ENCODE peak calls at places on chromosomes 16 and 17, in four cellular contexts. One of them, this sample, is unnamed.

GRCh38 chr17:82985973-82986372 is 93.4 kb upstream of the METRNL start:
- DNase-seq in WTC11: peak
- DNase-seq in heart right ventricle: no peak
- DNase-seq in neural progenitor cell: peak
- DNase-seq in this sample: no peak

GRCh38 chr17:46815474-46816353 is 2.8 kb downstream of the WNT3 start:
- DNase-seq in WTC11: no peak
- DNase-seq in heart right ventricle: no peak
- DNase-seq in neural progenitor cell: no peak
- DNase-seq in this sample: no peak

GRCh38 chr17:64494121-64494520 is 2.7 kb downstream of the POLG2 start:
- DNase-seq in WTC11: no peak
- DNase-seq in heart right ventricle: no peak
- DNase-seq in neural progenitor cell: no peak
- DNase-seq in this sample: no peak

GRCh38 chr17:66337866-66338472 is 35.6 kb downstream of the PRKCA start:
- DNase-seq in WTC11: no peak
- DNase-seq in heart right ventricle: peak
- DNase-seq in neural progenitor cell: no peak
- DNase-seq in this sample: no peak

GRCh38 chr16:87375426-87376135 is 8.0 kb downstream of the FBXO31 start:
- DNase-seq in WTC11: no peak
- DNase-seq in heart right ventricle: no peak
- DNase-seq in neural progenitor cell: peak
- DNase-seq in this sample: no peak

GRCh38 chr16:69618721-69619120 is 53.0 kb downstream of the NFAT5 start:
- DNase-seq in WTC11: no peak
- DNase-seq in heart right ventricle: no peak
- DNase-seq in neural progenitor cell: no peak
- DNase-seq in this sample: no peak

GRCh38 chr17:69093279-69093789 is 32.6 kb upstream of the ABCA9 start:
- DNase-seq in WTC11: no peak
- DNase-seq in heart right ventricle: no peak
- DNase-seq in neural progenitor cell: no peak
- DNase-seq in this sample: no peak

GRCh38 chr17:81416612-81417011 is 21.4 kb downstream of the BAHCC1 start:
- DNase-seq in WTC11: no peak
- DNase-seq in heart right ventricle: no peak
- DNase-seq in neural progenitor cell: no peak
- DNase-seq in this sample: no peak

GRCh38 chr17:37813753-37814152 is 68.9 kb upstream of the HNF1B start:
- DNase-seq in WTC11: no peak
- DNase-seq in heart right ventricle: no peak
- DNase-seq in neural progenitor cell: no peak
- DNase-seq in this sample: no peak

GRCh38 chr16:69107311-69107962 is 2.0 kb downstream of the HAS3 start:
- DNase-seq in WTC11: peak
- DNase-seq in heart right ventricle: peak
- DNase-seq in neural progenitor cell: peak
- DNase-seq in this sample: peak

GRCh38 chr17:17472333-17472920 is 4.4 kb upstream of the MED9 start:
- DNase-seq in WTC11: no peak
- DNase-seq in heart right ventricle: no peak
- DNase-seq in neural progenitor cell: peak
- DNase-seq in this sample: no peak

GRCh38 chr16:24800586-24800985 is 45.2 kb upstream of the SLC5A11 start:
- DNase-seq in WTC11: no peak
- DNase-seq in heart right ventricle: no peak
- DNase-seq in neural progenitor cell: no peak
- DNase-seq in this sample: no peak

GRCh38 chr17:40978752-40979151 is 5.4 kb downstream of the KRT40 start:
- DNase-seq in WTC11: no peak
- DNase-seq in heart right ventricle: no peak
- DNase-seq in neural progenitor cell: no peak
- DNase-seq in this sample: no peak

GRCh38 chr16:21580807-21581206 is 18.6 kb upstream of the METTL9 start:
- DNase-seq in WTC11: no peak
- DNase-seq in heart right ventricle: no peak
- DNase-seq in neural progenitor cell: no peak
- DNase-seq in this sample: no peak

GRCh38 chr17:29292071-29292991 is 1.6 kb downstream of the NUFIP2 start:
- DNase-seq in WTC11: peak
- DNase-seq in heart right ventricle: peak
- DNase-seq in neural progenitor cell: peak
- DNase-seq in this sample: peak

GRCh38 chr17:39660397-39661043 is 4.6 kb upstream of the TCAP start:
- DNase-seq in WTC11: no peak
- DNase-seq in heart right ventricle: no peak
- DNase-seq in neural progenitor cell: no peak
- DNase-seq in this sample: no peak

GRCh38 chr17:189444-189843 is 8.0 kb upstream of the DOC2B start:
- DNase-seq in WTC11: no peak
- DNase-seq in heart right ventricle: no peak
- DNase-seq in neural progenitor cell: no peak
- DNase-seq in this sample: no peak

GRCh38 chr17:45371414-45372324 is 54.8 kb upstream of the MAP3K14 start:
- DNase-seq in WTC11: peak
- DNase-seq in heart right ventricle: peak
- DNase-seq in neural progenitor cell: peak
- DNase-seq in this sample: peak

GRCh38 chr17:16455997-16456769 is 35.8 kb downstream of the LRRC75A start:
- DNase-seq in WTC11: no peak
- DNase-seq in heart right ventricle: no peak
- DNase-seq in neural progenitor cell: no peak
- DNase-seq in this sample: no peak

GRCh38 chr17:12622726-12623125 is 43.0 kb upstream of the MYOCD start:
- DNase-seq in WTC11: no peak
- DNase-seq in heart right ventricle: no peak
- DNase-seq in neural progenitor cell: no peak
- DNase-seq in this sample: no peak

GRCh38 chr16:14284930-14285541 is 213.9 kb downstream of the MRTFB start:
- DNase-seq in WTC11: peak
- DNase-seq in heart right ventricle: no peak
- DNase-seq in neural progenitor cell: peak
- DNase-seq in this sample: peak

GRCh38 chr16:3780570-3780969 is 63.2 kb upstream of the TRAP1 start:
- DNase-seq in WTC11: no peak
- DNase-seq in heart right ventricle: no peak
- DNase-seq in neural progenitor cell: no peak
- DNase-seq in this sample: no peak

GRCh38 chr17:82468692-82469091 is 10.2 kb downstream of the NARF start:
- DNase-seq in WTC11: no peak
- DNase-seq in heart right ventricle: no peak
- DNase-seq in neural progenitor cell: no peak
- DNase-seq in this sample: no peak

GRCh38 chr17:75557075-75557851 is 30.3 kb upstream of the MYO15B start:
- DNase-seq in WTC11: no peak
- DNase-seq in heart right ventricle: no peak
- DNase-seq in neural progenitor cell: no peak
- DNase-seq in this sample: no peak

GRCh38 chr17:63973930-63974593 is 1.3 kb upstream of the SCN4A start:
- DNase-seq in WTC11: no peak
- DNase-seq in heart right ventricle: no peak
- DNase-seq in neural progenitor cell: no peak
- DNase-seq in this sample: no peak

GRCh38 chr17:50045154-50045553 is 10.8 kb upstream of the ITGA3 start:
- DNase-seq in WTC11: no peak
- DNase-seq in heart right ventricle: no peak
- DNase-seq in neural progenitor cell: no peak
- DNase-seq in this sample: no peak

GRCh38 chr17:2456475-2456874 is 55.2 kb downstream of the METTL16 start:
- DNase-seq in WTC11: no peak
- DNase-seq in heart right ventricle: no peak
- DNase-seq in neural progenitor cell: no peak
- DNase-seq in this sample: no peak

GRCh38 chr17:382644-383533 is 30.3 kb upstream of the RPH3AL start:
- DNase-seq in WTC11: peak
- DNase-seq in heart right ventricle: peak
- DNase-seq in neural progenitor cell: peak
- DNase-seq in this sample: no peak

GRCh38 chr16:645852-646678 is 3.1 kb upstream of the WDR90 start:
- DNase-seq in WTC11: no peak
- DNase-seq in heart right ventricle: peak
- DNase-seq in neural progenitor cell: no peak
- DNase-seq in this sample: no peak

GRCh38 chr17:48725294-48726064 is 2.5 kb downstream of the PRAC2 start:
- DNase-seq in WTC11: no peak
- DNase-seq in heart right ventricle: no peak
- DNase-seq in neural progenitor cell: no peak
- DNase-seq in this sample: no peak

GRCh38 chr17:57682667-57683066 is 62.4 kb downstream of the CCDC182 start:
- DNase-seq in WTC11: no peak
- DNase-seq in heart right ventricle: no peak
- DNase-seq in neural progenitor cell: no peak
- DNase-seq in this sample: no peak

GRCh38 chr16:64589836-64590235 is 532.0 kb downstream of the CDH11 start:
- DNase-seq in WTC11: no peak
- DNase-seq in heart right ventricle: no peak
- DNase-seq in neural progenitor cell: no peak
- DNase-seq in this sample: no peak

DNA sequence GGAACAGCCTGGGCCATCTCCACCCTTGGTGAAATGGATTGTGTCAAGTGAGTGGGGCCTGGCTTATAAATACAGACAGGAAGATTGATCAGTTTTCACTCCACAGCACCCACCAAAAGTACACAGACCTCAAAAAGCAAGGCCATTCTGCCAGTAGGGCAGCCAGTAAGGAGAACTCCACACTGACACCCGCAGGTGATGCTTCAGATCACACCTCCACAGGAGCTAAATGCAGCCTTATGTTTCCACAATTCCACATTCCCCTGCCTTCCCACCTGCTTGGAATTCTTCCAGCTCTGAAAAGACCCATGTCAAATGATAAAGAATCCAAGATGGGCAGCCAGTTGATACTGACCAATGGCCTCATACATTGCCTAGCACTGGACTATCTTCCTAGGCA is 191.1 kb downstream of the ZFHX3 start:
- DNase-seq in WTC11: peak
- DNase-seq in heart right ventricle: no peak
- DNase-seq in neural progenitor cell: peak
- DNase-seq in this sample: peak
- TF ChIP-seq CTCF in WTC11: no peak
- TF ChIP-seq CTCF in heart right ventricle: no peak
- TF ChIP-seq CTCF in neural progenitor cell: peak
- TF ChIP-seq CTCF in this sample: peak

GRCh38 chr16:58324792-58325191 is 30.0 kb upstream of the PRSS54 start:
- DNase-seq in WTC11: no peak
- DNase-seq in heart right ventricle: no peak
- DNase-seq in neural progenitor cell: no peak
- DNase-seq in this sample: no peak
- TF ChIP-seq CTCF in WTC11: no peak
- TF ChIP-seq CTCF in heart right ventricle: no peak
- TF ChIP-seq CTCF in neural progenitor cell: no peak
- TF ChIP-seq CTCF in this sample: no peak

DNA sequence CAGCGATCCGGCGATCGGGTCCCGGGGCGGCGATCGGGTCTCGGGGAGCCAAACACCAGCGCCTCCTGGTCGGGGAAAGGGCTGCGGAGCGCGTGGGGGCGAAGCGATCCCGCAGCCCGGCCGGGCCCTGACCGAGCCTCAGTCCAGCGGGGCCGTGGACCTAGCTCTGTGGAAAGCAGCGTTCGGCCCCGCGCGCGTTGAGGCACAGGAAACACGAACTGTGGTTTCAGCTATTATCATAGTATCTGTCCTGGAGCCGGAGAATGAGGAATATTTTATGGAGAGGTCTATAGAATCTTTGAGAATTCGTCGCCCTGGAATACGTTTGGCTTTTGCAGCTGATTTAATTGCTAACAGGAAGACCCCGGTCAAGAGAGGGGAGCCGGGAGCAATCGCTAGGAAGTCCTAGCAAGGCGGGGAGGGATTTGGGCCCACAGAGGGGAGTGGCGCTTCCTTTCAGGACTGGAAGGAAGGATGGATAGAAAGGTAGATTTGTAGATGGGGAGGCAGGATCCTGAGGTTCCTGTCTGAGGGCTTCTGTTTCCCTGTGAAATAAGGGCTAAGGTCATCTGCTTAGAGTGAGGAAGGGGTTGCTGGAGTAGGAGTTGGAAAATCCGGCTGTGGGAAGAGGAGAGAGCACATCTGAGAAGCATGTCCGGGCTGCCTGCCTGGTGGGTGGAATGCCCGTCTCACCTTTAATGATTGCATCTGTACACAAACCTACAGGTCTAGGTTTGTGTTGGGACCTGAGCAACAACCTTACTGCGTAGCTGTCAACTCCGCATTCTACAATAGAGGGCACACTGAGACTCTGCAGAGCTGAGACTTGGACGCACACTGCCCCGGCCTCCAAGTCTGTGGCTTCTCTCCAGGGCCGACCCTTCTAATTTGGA is 770 bp downstream of the CCNF start:
- DNase-seq in WTC11: no peak
- DNase-seq in heart right ventricle: no peak
- DNase-seq in neural progenitor cell: peak
- DNase-seq in this sample: peak
- TF ChIP-seq CTCF in WTC11: no peak
- TF ChIP-seq CTCF in heart right ventricle: no peak
- TF ChIP-seq CTCF in neural progenitor cell: peak
- TF ChIP-seq CTCF in this sample: no peak

GRCh38 chr17:7392696-7393612 is 1.4 kb downstream of the PLSCR3 start:
- DNase-seq in WTC11: peak
- DNase-seq in heart right ventricle: no peak
- DNase-seq in neural progenitor cell: peak
- DNase-seq in this sample: no peak

GRCh38 chr17:7396147-7396546 is 1.8 kb upstream of the PLSCR3 start:
- DNase-seq in WTC11: no peak
- DNase-seq in heart right ventricle: no peak
- DNase-seq in neural progenitor cell: no peak
- DNase-seq in this sample: no peak

GRCh38 chr17:7391307-7391706 is 3.0 kb downstream of the PLSCR3 start:
- DNase-seq in WTC11: no peak
- DNase-seq in heart right ventricle: no peak
- DNase-seq in neural progenitor cell: no peak
- DNase-seq in this sample: no peak

GRCh38 chr17:7393613-7394451 is 493 bp downstream of the PLSCR3 start:
- DNase-seq in WTC11: peak
- DNase-seq in heart right ventricle: no peak
- DNase-seq in neural progenitor cell: peak
- DNase-seq in this sample: no peak

DNA sequence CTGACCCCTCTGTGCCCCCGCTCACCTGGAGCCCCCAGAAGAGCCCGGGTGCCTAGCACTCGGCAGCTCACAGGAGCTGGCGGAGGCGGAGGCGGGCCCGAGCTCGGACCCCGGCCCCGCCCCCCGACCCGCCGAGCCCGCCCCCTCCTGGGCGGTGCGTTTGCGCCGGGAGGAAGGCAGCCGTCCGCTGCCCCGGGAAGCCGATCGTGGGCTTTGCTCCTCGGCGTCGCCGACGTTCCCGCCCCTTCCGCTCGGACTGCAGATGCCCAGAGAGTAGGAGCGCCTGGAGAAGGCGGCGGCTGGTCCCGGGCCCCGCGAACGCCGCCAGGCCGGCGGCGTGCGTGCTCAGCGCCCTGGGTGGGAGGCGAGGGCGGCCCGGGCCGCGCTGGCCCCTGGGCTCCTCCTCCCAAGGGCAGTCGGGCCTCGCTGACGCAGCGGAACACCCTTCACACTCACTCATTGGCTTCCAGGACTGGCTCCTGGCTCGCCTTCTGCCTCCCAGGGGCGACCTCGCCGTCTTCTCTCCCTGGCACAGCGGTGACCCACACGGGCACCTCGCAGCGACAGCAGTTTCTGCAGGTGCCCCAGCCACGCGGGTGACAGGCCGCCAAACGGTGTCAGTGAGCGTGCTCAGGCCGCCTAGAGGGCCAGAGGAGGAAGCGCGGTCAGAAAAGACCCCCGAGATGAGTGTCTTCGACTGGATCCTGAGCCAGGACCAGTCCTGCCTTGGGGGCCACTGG is at the start of gene PLSCR3:
- DNase-seq in WTC11: peak
- DNase-seq in heart right ventricle: peak
- DNase-seq in neural progenitor cell: peak
- DNase-seq in this sample: peak
- TF ChIP-seq CTCF in WTC11: no peak
- TF ChIP-seq CTCF in heart right ventricle: peak
- TF ChIP-seq CTCF in neural progenitor cell: peak
- TF ChIP-seq CTCF in this sample: peak

This sample was measured in endothelial cell.